ENCODE peak calls at places on chromosomes 3 and 15, in eight cellular contexts. P, L, O, S, K, R, U and W are unnamed samples.

GRCh38 chr3:94076055-94076454 is 13.2 kb downstream of the NSUN3 start:
- DNase-seq in P (no peak), L (no peak), O (no peak), S (no peak), K (no peak), R (no peak), U (no peak), W (peak)

GRCh38 chr3:133663569-133664313 is 2.0 kb upstream of the TOPBP1 start:
- DNase-seq in P (no peak), L (peak), O (no peak), S (peak), K (no peak), R (peak), U (no peak), W (no peak)

GRCh38 chr3:46628980-46629379 is 16.7 kb downstream of the FAM240A start:
- DNase-seq in P (no peak), L (no peak), O (peak), S (no peak), K (no peak), R (no peak), U (no peak), W (no peak)

GRCh38 chr15:91186892-91187644 is 87.0 kb downstream of the SV2B start:
- DNase-seq in P (no peak), L (no peak), O (no peak), S (peak), K (no peak), R (peak), U (no peak), W (no peak)

GRCh38 chr3:10192953-10193691 is 28.4 kb downstream of the IRAK2 start:
- DNase-seq in P (peak), L (peak), O (no peak), S (no peak), K (no peak), R (peak), U (no peak), W (peak)

GRCh38 chr15:91855241-91855640 is 1.7 kb downstream of the SLCO3A1 start:
- DNase-seq in P (no peak), L (no peak), O (no peak), S (no peak), K (no peak), R (no peak), U (no peak), W (no peak)

GRCh38 chr3:37833790-37834189 is 27.9 kb upstream of the CTDSPL start:
- DNase-seq in P (no peak), L (peak), O (peak), S (no peak), K (no peak), R (no peak), U (no peak), W (no peak)

GRCh38 chr15:49987198-49987785 is 131.7 kb downstream of the ATP8B4 start:
- DNase-seq in P (no peak), L (no peak), O (no peak), S (no peak), K (no peak), R (no peak), U (no peak), W (no peak)

GRCh38 chr15:32974691-32975090 is 219.8 kb downstream of the FMN1 start:
- DNase-seq in P (no peak), L (no peak), O (no peak), S (no peak), K (no peak), R (no peak), U (no peak), W (no peak)

GRCh38 chr3:196141866-196142673 is 60.2 kb upstream of the TFRC start:
- DNase-seq in P (peak), L (no peak), O (no peak), S (no peak), K (peak), R (no peak), U (no peak), W (no peak)

GRCh38 chr3:48155122-48155521 is 33.1 kb downstream of the CDC25A start:
- DNase-seq in P (no peak), L (no peak), O (no peak), S (no peak), K (no peak), R (peak), U (no peak), W (peak)

GRCh38 chr15:36029606-36030005 is 483.6 kb upstream of the DPH6 start:
- DNase-seq in P (no peak), L (no peak), O (no peak), S (no peak), K (no peak), R (no peak), U (no peak), W (peak)

DNA sequence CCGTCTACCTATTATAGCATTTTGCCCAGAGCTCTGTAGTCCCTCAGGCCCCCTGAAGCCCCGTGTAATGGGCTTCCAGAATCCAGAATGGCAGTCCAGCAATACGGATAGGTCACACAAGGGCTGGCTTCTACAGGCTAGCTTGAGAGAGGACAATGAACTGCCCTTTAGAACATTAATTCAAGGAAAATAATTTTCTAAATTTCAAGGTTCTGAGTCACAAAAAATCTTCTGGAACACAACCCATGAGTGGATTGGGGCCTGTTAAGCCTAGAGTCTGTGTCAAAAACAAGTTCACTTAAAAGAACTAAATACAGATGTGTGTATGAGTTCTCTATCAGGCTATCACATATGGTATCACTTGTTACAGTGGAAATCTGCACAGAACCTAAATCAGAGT is 28.8 kb downstream of the DCP1A start:
- DNase-seq in P (no peak), L (no peak), O (no peak), S (no peak), K (no peak), R (no peak), U (no peak), W (peak)
- H3K27ac ChIP-seq in P (no peak), L (no peak), O (no peak), S (peak), K (no peak), R (no peak), U (no peak), W (no peak)

DNA sequence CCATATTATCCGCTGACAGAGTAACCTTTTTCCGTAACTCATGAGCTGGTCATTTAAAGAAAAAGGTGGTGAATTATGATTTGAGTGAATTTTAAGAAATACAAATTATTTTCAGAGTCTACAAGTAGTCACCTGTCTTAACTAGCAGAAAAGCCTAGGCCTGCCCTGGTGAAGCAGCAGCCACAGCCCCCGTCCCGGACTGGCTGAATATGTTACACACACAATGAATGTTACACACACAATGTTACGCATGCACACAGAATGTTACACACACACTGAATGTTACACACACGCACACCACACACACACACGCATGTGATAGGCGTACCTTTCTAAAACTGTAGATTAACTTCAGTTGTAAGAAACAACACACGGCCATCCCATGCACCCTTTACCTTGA is 77.8 kb downstream of the VGLL4 start:
- DNase-seq in P (peak), L (no peak), O (no peak), S (no peak), K (no peak), R (no peak), U (no peak), W (no peak)
- H3K27ac ChIP-seq in P (no peak), L (no peak), O (peak), S (no peak), K (no peak), R (no peak), U (no peak), W (no peak)

GRCh38 chr15:66169625-66170024 is 83.9 kb downstream of the MEGF11 start:
- DNase-seq in P (peak), L (no peak), O (no peak), S (no peak), K (no peak), R (no peak), U (no peak), W (no peak)

GRCh38 chr15:66171891-66172290 is 81.7 kb downstream of the MEGF11 start:
- DNase-seq in P (no peak), L (peak), O (no peak), S (no peak), K (no peak), R (no peak), U (no peak), W (no peak)

GRCh38 chr15:66169023-66169422 is 84.5 kb downstream of the MEGF11 start:
- DNase-seq in P (peak), L (peak), O (no peak), S (no peak), K (no peak), R (no peak), U (no peak), W (no peak)

GRCh38 chr15:66170716-66171115 is 82.8 kb downstream of the MEGF11 start:
- DNase-seq in P (peak), L (no peak), O (no peak), S (no peak), K (no peak), R (no peak), U (no peak), W (no peak)

DNA sequence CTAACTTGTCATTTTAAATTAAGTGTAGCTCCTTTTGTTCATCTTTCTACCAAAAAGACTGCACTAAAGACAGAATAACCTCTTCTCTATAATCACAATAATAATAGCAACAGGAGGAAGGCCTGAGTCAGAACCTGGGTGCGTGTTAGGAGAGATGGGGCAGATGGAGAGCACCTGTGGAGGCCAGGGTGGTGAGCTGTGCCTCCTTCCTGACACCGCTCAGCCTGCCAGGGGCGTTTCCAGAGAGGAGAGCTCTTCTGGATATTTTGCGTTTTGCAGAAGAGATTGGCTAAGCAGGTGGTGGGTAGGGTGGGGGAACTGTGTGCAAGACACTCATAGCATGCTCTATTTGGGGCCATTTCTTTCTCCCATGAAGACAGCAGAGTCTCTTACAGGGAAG is 83.5 kb downstream of the MEGF11 start:
- DNase-seq in P (peak), L (no peak), O (no peak), S (no peak), K (no peak), R (no peak), U (no peak), W (no peak)
- H3K27ac ChIP-seq in P (no peak), L (no peak), O (no peak), S (no peak), K (no peak), R (no peak), U (no peak), W (no peak)

GRCh38 chr3:190984502-190985244 is 122.2 kb upstream of the GMNC start:
- DNase-seq in P (no peak), L (no peak), O (no peak), S (no peak), K (no peak), R (no peak), U (no peak), W (no peak)
- H3K27ac ChIP-seq in P (no peak), L (no peak), O (no peak), S (no peak), K (no peak), R (no peak), U (no peak), W (no peak)

GRCh38 chr3:66998075-66998898 is at the start of gene KBTBD8:
- DNase-seq in P (peak), L (peak), O (peak), S (peak), K (peak), R (peak), U (peak), W (peak)

GRCh38 chr3:66998899-66999235 is 760 bp downstream of the KBTBD8 start:
- DNase-seq in P (no peak), L (no peak), O (no peak), S (no peak), K (no peak), R (peak), U (no peak), W (no peak)

GRCh38 chr3:66994588-66994987 is 3.5 kb upstream of the KBTBD8 start:
- DNase-seq in P (no peak), L (no peak), O (no peak), S (no peak), K (no peak), R (no peak), U (no peak), W (no peak)

GRCh38 chr3:67000006-67000405 is 1.9 kb downstream of the KBTBD8 start:
- DNase-seq in P (no peak), L (no peak), O (no peak), S (no peak), K (no peak), R (no peak), U (no peak), W (no peak)

GRCh38 chr3:66997560-66998074 is 490 bp upstream of the KBTBD8 start:
- DNase-seq in P (no peak), L (peak), O (peak), S (no peak), K (no peak), R (no peak), U (peak), W (no peak)
- H3K27ac ChIP-seq in P (no peak), L (no peak), O (peak), S (no peak), K (no peak), R (peak), U (peak), W (peak)

GRCh38 chr3:88984266-88984665 is 123.2 kb upstream of the EPHA3 start:
- DNase-seq in P (no peak), L (no peak), O (no peak), S (peak), K (no peak), R (no peak), U (no peak), W (no peak)
- H3K27ac ChIP-seq in P (no peak), L (no peak), O (no peak), S (peak), K (peak), R (no peak), U (no peak), W (no peak)

GRCh38 chr3:66490984-66491383 is 9.8 kb downstream of the LRIG1 start:
- DNase-seq in P (no peak), L (no peak), O (no peak), S (no peak), K (no peak), R (no peak), U (no peak), W (no peak)

GRCh38 chr3:66495633-66496032 is 5.2 kb downstream of the LRIG1 start:
- DNase-seq in P (no peak), L (no peak), O (peak), S (peak), K (no peak), R (no peak), U (no peak), W (no peak)

GRCh38 chr3:66492672-66493071 is 8.2 kb downstream of the LRIG1 start:
- DNase-seq in P (no peak), L (no peak), O (no peak), S (no peak), K (peak), R (peak), U (no peak), W (no peak)

GRCh38 chr3:66494964-66495581 is 5.7 kb downstream of the LRIG1 start:
- DNase-seq in P (no peak), L (no peak), O (no peak), S (no peak), K (no peak), R (no peak), U (no peak), W (no peak)

DNA sequence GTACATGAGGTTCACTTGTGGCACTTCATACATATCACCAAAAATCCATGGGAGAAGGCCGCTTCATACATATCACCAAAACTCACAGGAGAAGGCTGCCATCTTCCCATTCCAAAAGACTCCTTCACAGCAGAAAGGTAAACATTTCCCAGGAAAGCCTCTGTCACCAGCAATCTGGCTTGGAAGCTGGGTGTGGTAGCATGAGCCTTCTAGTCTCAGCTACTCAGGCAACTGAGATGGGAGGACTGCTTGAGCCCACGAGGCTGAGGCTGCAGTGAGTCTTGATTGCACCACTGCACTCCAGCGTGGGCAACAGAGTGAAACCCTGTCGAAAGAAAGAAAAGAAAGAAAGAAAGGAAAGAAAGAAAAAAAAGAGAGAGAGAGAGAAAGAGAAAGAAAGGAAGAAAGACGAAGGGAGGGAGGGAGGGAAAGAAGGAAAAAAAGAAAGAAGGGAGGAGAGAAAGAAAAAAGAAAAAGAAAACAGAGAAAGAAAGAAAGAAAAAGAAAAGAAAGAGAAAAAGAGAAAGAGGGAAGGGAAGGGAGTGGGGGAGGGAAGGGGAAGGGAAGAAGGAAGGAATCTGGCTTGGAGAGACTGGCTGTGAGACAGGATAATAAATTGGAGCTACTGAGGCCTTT is 7.2 kb downstream of the LRIG1 start:
- DNase-seq in P (no peak), L (no peak), O (no peak), S (no peak), K (no peak), R (no peak), U (no peak), W (no peak)
- H3K27ac ChIP-seq in P (no peak), L (no peak), O (no peak), S (no peak), K (no peak), R (no peak), U (peak), W (no peak)

GRCh38 chr15:41969851-41970431 is 2.4 kb downstream of the EHD4 start:
- DNase-seq in P (no peak), L (no peak), O (no peak), S (no peak), K (no peak), R (peak), U (no peak), W (no peak)

GRCh38 chr15:41971893-41972340 is 440 bp downstream of the EHD4 start:
- DNase-seq in P (no peak), L (peak), O (no peak), S (peak), K (no peak), R (peak), U (no peak), W (no peak)

GRCh38 chr15:41970456-41970855 is 1.9 kb downstream of the EHD4 start:
- DNase-seq in P (no peak), L (no peak), O (no peak), S (no peak), K (no peak), R (no peak), U (no peak), W (no peak)

GRCh38 chr15:41971089-41971892 is 1.1 kb downstream of the EHD4 start:
- DNase-seq in P (peak), L (peak), O (peak), S (peak), K (peak), R (peak), U (peak), W (no peak)

DNA sequence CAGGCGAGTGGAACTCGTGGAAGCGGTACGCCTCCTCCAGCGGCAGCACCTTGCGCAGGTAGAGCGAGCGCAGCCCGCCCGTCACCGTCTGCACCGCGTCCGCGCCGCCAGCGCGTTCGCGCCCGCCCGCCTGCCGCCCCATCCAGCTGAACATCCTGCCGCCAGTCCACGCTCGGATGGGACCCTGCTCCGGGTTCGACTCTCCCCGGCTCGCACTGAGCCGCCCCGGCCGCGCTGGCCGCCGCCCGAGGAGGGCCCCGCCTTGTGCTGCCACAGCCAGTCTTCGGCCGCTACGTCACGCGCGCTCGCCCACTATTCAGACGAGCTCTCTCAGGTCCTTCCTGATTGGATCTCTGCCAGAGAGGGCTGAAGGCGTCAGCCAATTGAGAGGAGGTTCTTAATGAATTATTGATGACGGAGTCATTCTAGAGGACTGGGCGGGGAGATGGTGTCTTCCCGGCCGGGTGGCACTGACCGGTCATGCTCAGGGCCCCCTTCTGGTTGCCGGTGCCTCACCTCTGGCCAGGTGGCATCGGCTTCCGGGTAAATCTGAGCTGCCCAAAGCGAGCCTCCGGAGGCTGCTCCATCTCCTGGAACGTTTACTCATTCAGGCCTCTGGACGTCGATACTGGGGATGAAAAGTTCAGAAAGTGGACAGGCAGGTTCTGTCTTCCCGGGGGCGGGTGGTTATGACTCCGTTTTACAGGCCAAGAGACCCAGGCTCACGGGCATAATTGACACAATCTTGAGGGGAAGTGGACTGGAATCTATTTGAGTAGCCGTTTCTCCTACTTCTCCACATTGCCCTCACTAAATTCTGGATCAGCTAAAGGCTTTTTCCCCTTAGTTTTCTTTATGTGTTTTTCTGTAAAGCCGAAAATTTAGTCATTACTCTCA is at the start of gene EHD4:
- DNase-seq in P (peak), L (peak), O (peak), S (peak), K (peak), R (peak), U (peak), W (peak)
- H3K27ac ChIP-seq in P (peak), L (peak), O (peak), S (peak), K (peak), R (peak), U (peak), W (peak)